ENCODE peak calls at places on chromosome 14, in eight cellular contexts. P is transverse colon, S is left ventricle myocardium inferior, G is fibroblast of lung, V is gastrocnemius medialis, J is body of pancreas, F is keratinocyte, X is prostate gland. C is an unnamed sample.

GRCh38 chr14:48973136-48973535 is 613.0 kb downstream of the RPS29 start:
- DNase-seq in P (no peak), S (no peak), G (no peak), V (no peak), J (no peak), F (no peak), X (no peak), C (no peak)

GRCh38 chr14:101721951-101722661 is 39.4 kb upstream of the PPP2R5C start:
- DNase-seq in P (peak; percentile 83), S (no peak), G (no peak), V (peak; percentile 25), J (peak; percentile 54), F (no peak), X (peak; percentile 79), C (peak; percentile 73)

GRCh38 chr14:100782516-100783320 is 43.2 kb upstream of the MEG3 start:
- DNase-seq in P (no peak), S (no peak), G (no peak), V (no peak), J (peak; percentile 11), F (no peak), X (no peak), C (peak; percentile 50)

GRCh38 chr14:47389520-47389919 is 285.9 kb downstream of the MDGA2 start:
- DNase-seq in P (no peak), S (no peak), G (no peak), V (no peak), J (no peak), F (no peak), X (no peak), C (no peak)

GRCh38 chr14:96164861-96165490 is 39.7 kb upstream of the BDKRB2 start:
- DNase-seq in P (no peak), S (no peak), G (peak; percentile 76), V (no peak), J (no peak), F (no peak), X (no peak), C (no peak)

GRCh38 chr14:23093993-23094665 is 807 bp downstream of the ACIN1 start:
- DNase-seq in P (no peak), S (no peak), G (no peak), V (no peak), J (no peak), F (no peak), X (no peak), C (peak; percentile 51)

GRCh38 chr14:58673722-58674121 is 36.0 kb downstream of the DACT1 start:
- DNase-seq in P (no peak), S (no peak), G (no peak), V (no peak), J (no peak), F (no peak), X (no peak), C (no peak)

GRCh38 chr14:21902561-21903199 is 229.1 kb upstream of the OR4E1 start:
- DNase-seq in P (no peak), S (no peak), G (no peak), V (no peak), J (no peak), F (no peak), X (no peak), C (no peak)

GRCh38 chr14:30706704-30707103 is 84.6 kb downstream of the SCFD1 start:
- DNase-seq in P (no peak), S (no peak), G (no peak), V (no peak), J (no peak), F (no peak), X (no peak), C (no peak)

GRCh38 chr14:20184181-20184580 is 6.5 kb upstream of the OR11G2 start:
- DNase-seq in P (no peak), S (no peak), G (no peak), V (no peak), J (no peak), F (no peak), X (no peak), C (no peak)

GRCh38 chr14:51711505-51711904 is 59.8 kb downstream of the FRMD6 start:
- DNase-seq in P (no peak), S (no peak), G (no peak), V (no peak), J (no peak), F (no peak), X (no peak), C (no peak)

GRCh38 chr14:103878180-103878579 is 30.8 kb upstream of the PPP1R13B start:
- DNase-seq in P (no peak), S (no peak), G (no peak), V (no peak), J (no peak), F (no peak), X (no peak), C (no peak)

DNA sequence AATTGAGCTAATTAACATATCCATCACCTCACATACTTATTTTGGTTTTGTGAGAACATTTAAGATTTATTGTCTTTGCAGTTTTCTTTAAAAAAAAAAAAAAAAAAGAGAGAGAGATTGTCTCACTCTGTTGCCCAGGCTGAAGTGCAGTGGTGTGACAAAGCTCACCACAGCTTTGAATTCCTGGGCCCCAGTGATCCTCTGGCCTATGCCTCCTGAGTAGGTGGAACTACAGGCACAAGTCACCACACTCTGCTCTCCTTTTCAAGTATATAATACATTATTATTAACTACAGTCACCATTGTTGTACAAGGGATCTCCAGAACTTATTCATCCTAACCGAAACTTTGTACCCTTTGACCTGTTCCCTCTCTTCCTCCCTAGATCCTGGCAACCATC is 64.0 kb downstream of the NUMB start:
- DNase-seq in P (no peak), S (no peak), G (no peak), V (no peak), J (no peak), F (no peak), X (no peak), C (no peak)
- H3K36me3 ChIP-seq in P (no peaks in the 10 kb centered on the region), S (no peaks in the 10 kb centered on the region), G (no peaks in the 10 kb centered on the region), V (no peaks in the 10 kb centered on the region), J (no peaks in the 10 kb centered on the region), F (no peaks in the 10 kb centered on the region), X (no peaks in the 10 kb centered on the region), C (no peaks in the 10 kb centered on the region)

GRCh38 chr14:41607119-41607785 is 576 bp downstream of the LRFN5 start:
- DNase-seq in P (no peak), S (no peak), G (peak; percentile 61), V (no peak), J (no peak), F (no peak), X (no peak), C (no peak)

GRCh38 chr14:41604793-41605534 is 1.7 kb upstream of the LRFN5 start:
- DNase-seq in P (no peak), S (peak; percentile 48), G (peak; percentile 87), V (no peak), J (peak; percentile 41), F (no peak), X (no peak), C (no peak)

GRCh38 chr14:41605550-41606248 is 977 bp upstream of the LRFN5 start:
- DNase-seq in P (no peak), S (no peak), G (peak; percentile 61), V (no peak), J (no peak), F (no peak), X (no peak), C (no peak)

GRCh38 chr14:41607966-41608663 is 1.4 kb downstream of the LRFN5 start:
- DNase-seq in P (no peak), S (no peak), G (peak; percentile 33), V (no peak), J (no peak), F (no peak), X (no peak), C (no peak)

DNA sequence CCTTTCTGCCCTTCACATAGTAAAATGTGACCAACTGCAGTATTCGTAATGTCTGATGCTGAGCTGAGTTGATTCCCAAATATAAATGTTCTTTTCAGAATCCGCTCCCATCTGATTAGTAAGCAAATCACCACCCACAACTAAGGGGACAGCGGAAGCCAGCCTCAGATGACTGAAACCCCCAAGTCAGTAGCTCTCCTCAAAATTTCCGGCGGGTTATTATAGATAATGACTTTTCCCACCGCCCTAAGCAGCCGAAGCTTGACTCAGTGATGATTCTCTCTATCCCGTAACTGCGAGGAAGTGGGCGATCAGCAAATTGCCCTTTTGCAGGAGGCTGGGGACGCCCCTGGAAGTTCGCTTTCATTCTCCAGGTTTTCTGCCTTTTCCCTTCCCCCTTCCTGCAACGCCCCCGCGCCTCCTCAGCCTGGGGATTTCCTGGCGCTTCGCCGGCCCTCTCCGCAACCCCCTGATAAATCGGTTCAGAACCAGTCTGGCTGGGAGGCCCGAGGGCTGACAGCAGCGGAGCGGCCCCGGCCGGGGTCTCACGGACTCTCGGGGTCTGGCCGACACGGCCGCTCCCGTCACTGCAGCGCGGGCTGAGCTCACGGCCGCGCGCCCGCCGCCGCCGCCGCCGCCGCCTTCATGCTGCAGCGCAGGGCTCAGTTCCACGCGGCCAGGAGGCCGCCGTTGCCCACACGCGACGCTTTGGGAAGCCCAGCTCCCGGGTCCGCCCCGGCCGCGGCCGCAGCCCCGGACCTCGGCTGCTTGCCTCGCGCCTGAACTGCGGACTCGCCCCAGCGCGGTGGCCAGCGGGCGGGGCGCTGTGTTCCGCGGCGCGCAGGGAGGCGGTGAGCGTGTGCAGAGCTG is at the start of gene LRFN5:
- DNase-seq in P (no peak), S (peak; percentile 43), G (peak; percentile 43), V (no peak), J (no peak), F (no peak), X (no peak), C (no peak)
- H3K27me3 ChIP-seq in P (peaks cover 92% of the 10 kb centered on the region), S (peaks cover 96% of the 10 kb centered on the region), G (peaks cover 14% of the 10 kb centered on the region), V (peaks cover 54% of the 10 kb centered on the region), J (no peaks in the 10 kb centered on the region), F (peaks cover 65% of the 10 kb centered on the region), X (peaks cover 9% of the 10 kb centered on the region), C (peaks cover 3% of the 10 kb centered on the region)

GRCh38 chr14:70742316-70742715 is 67.0 kb downstream of the MAP3K9 start:
- DNase-seq in P (no peak), S (no peak), G (no peak), V (no peak), J (no peak), F (no peak), X (no peak), C (no peak)

GRCh38 chr14:70741482-70741881 is 67.8 kb downstream of the MAP3K9 start:
- DNase-seq in P (no peak), S (no peak), G (no peak), V (no peak), J (no peak), F (no peak), X (no peak), C (no peak)

GRCh38 chr14:70748422-70748821 is 60.9 kb downstream of the MAP3K9 start:
- DNase-seq in P (no peak), S (no peak), G (no peak), V (no peak), J (no peak), F (no peak), X (peak; percentile 42), C (no peak)

DNA sequence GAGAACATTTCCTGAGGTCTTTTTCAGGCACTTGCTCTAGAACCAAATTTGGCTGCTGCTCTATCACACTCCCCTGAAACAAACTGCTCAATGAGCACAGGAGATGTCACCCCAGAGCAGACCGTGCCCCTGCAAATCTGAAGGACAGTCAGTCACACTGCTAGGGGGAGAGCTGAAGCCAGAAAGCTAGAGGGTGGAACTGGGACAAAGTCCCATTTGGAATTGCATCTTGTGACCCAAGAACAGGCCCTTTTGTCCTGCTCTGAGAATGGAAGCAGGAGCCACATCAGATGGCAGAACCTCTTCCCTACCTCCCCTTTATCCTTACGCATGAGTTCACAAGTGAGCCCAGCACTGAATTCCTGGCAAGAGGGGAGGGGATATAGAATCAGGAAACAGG is 64.7 kb downstream of the MAP3K9 start:
- DNase-seq in P (no peak), S (no peak), G (no peak), V (no peak), J (no peak), F (no peak), X (no peak), C (no peak)
- H3K36me3 ChIP-seq in P (no peaks in the 10 kb centered on the region), S (no peaks in the 10 kb centered on the region), G (no peaks in the 10 kb centered on the region), V (no peaks in the 10 kb centered on the region), J (peaks cover 4% of the 10 kb centered on the region), F (peaks cover 33% of the 10 kb centered on the region), X (no peaks in the 10 kb centered on the region), C (no peaks in the 10 kb centered on the region)

GRCh38 chr14:99224116-99224910 is 47.7 kb downstream of the BCL11B start:
- DNase-seq in P (no peak), S (no peak), G (no peak), V (no peak), J (no peak), F (no peak), X (no peak), C (no peak)
- H3K27me3 ChIP-seq in P (no peaks in the 10 kb centered on the region), S (peaks cover 80% of the 10 kb centered on the region), G (no peaks in the 10 kb centered on the region), V (no peaks in the 10 kb centered on the region), J (no peaks in the 10 kb centered on the region), F (no peaks in the 10 kb centered on the region), X (no peaks in the 10 kb centered on the region), C (no peaks in the 10 kb centered on the region)

C was measured in ascending aorta.